ENCODE peak calls at places on chromosome 2, in nine cellular contexts. B, L, Z, T, D, U, V, H and F are unnamed samples.

GRCh38 chr2:176642074-176642473 is 372.8 kb downstream of the MTX2 start:
- DNase-seq in Z (no peak), H (no peak), T (no peak), D (no peak), V (no peak), U (no peak), B (no peak), L (no peak), F (no peak)

GRCh38 chr2:181240844-181241243 is 216.3 kb upstream of the ITGA4 start:
- DNase-seq in T (no peak), B (no peak), D (no peak), Z (no peak), U (no peak), L (no peak), V (no peak), H (no peak), F (no peak)

GRCh38 chr2:39433586-39434195 is 3.4 kb downstream of the MAP4K3 start:
- DNase-seq in Z (no peak), U (no peak), L (no peak), V (no peak), B (no peak), D (no peak), T (no peak), H (no peak), F (no peak)

GRCh38 chr2:54581326-54582039 is 125.4 kb downstream of the SPTBN1 start:
- DNase-seq in T (no peak), L (no peak), Z (no peak), V (no peak), H (no peak), B (no peak), D (no peak), U (no peak), F (no peak)

GRCh38 chr2:62363166-62363565 is 142.8 kb downstream of the TMEM17 start:
- DNase-seq in H (no peak), T (no peak), B (no peak), L (no peak), U (no peak), D (no peak), V (no peak), Z (no peak), F (no peak)

GRCh38 chr2:96869824-96870630 is at the start of gene SEMA4C:
- DNase-seq in Z (no peak), U (peak), V (peak), B (no peak), T (peak), D (no peak), H (peak), L (peak), F (peak)

GRCh38 chr2:158113896-158114295 is 12.2 kb downstream of the UPP2 start:
- DNase-seq in H (no peak), V (no peak), U (no peak), D (no peak), Z (no peak), T (no peak), B (no peak), L (no peak), F (no peak)

GRCh38 chr2:121200011-121200347 is 85.0 kb downstream of the TFCP2L1 start:
- DNase-seq in L (no peak), B (no peak), H (no peak), U (no peak), Z (no peak), T (no peak), V (no peak), D (no peak), F (no peak)

GRCh38 chr2:76378140-76378539 is 667.4 kb upstream of the GCFC2 start:
- DNase-seq in B (no peak), T (no peak), H (no peak), Z (no peak), D (no peak), U (no peak), V (no peak), L (no peak), F (no peak)

GRCh38 chr2:188997276-188997675 is 23.1 kb downstream of the COL3A1 start:
- DNase-seq in B (no peak), D (no peak), H (no peak), L (no peak), V (no peak), Z (no peak), T (no peak), U (no peak), F (no peak)